ENCODE peak calls at places on chromosomes 4 and X, in ten cellular contexts. One of them, this sample, is unnamed.

GRCh38 chr4:13905543-13905942 is 278.0 kb upstream of the BOD1L1 start:
- DNase-seq in glutamatergic neuron: no peak
- DNase-seq in left lung: no peak
- DNase-seq in activated B cell treated with CpG ODN at 0.5 μM for 24 hours: no peak
- DNase-seq in mammary epithelial cell: no peak
- DNase-seq in sigmoid colon: no peak
- DNase-seq in B cell: no peak
- DNase-seq in AG04450: peak
- DNase-seq in ovary: no peak
- DNase-seq in GM12878: no peak
- DNase-seq in this sample: no peak

GRCh38 chr4:8547108-8547911 is 32.9 kb upstream of the GPR78 start:
- DNase-seq in activated B cell treated with CpG ODN at 0.5 μM for 24 hours: no peak
- DNase-seq in mammary epithelial cell: peak
- DNase-seq in B cell: no peak
- DNase-seq in GM12878: no peak
- DNase-seq in ovary: peak
- DNase-seq in glutamatergic neuron: no peak
- DNase-seq in left lung: no peak
- DNase-seq in AG04450: no peak
- DNase-seq in sigmoid colon: no peak
- DNase-seq in this sample: no peak

GRCh38 chrX:153874091-153874365 is 11.9 kb downstream of the L1CAM start:
- DNase-seq in sigmoid colon: no peak
- DNase-seq in glutamatergic neuron: no peak
- DNase-seq in left lung: no peak
- DNase-seq in B cell: no peak
- DNase-seq in AG04450: no peak
- DNase-seq in mammary epithelial cell: no peak
- DNase-seq in activated B cell treated with CpG ODN at 0.5 μM for 24 hours: no peak
- DNase-seq in GM12878: no peak
- DNase-seq in ovary: no peak
- DNase-seq in this sample: no peak

GRCh38 chrX:68018248-68019203 is 414.8 kb downstream of the OPHN1 start:
- DNase-seq in AG04450: no peak
- DNase-seq in mammary epithelial cell: peak
- DNase-seq in ovary: no peak
- DNase-seq in sigmoid colon: no peak
- DNase-seq in left lung: peak
- DNase-seq in glutamatergic neuron: peak
- DNase-seq in activated B cell treated with CpG ODN at 0.5 μM for 24 hours: no peak
- DNase-seq in B cell: no peak
- DNase-seq in GM12878: no peak
- DNase-seq in this sample: no peak

GRCh38 chrX:108044554-108045256 is at the start of gene VSIG1:
- DNase-seq in GM12878: no peak
- DNase-seq in ovary: no peak
- DNase-seq in sigmoid colon: no peak
- DNase-seq in activated B cell treated with CpG ODN at 0.5 μM for 24 hours: no peak
- DNase-seq in B cell: no peak
- DNase-seq in mammary epithelial cell: no peak
- DNase-seq in glutamatergic neuron: no peak
- DNase-seq in left lung: no peak
- DNase-seq in AG04450: no peak
- DNase-seq in this sample: no peak

GRCh38 chrX:44974462-44974861 is 101.5 kb downstream of the KDM6A start:
- DNase-seq in activated B cell treated with CpG ODN at 0.5 μM for 24 hours: no peak
- DNase-seq in AG04450: no peak
- DNase-seq in ovary: no peak
- DNase-seq in B cell: no peak
- DNase-seq in left lung: no peak
- DNase-seq in glutamatergic neuron: no peak
- DNase-seq in GM12878: no peak
- DNase-seq in sigmoid colon: no peak
- DNase-seq in mammary epithelial cell: peak
- DNase-seq in this sample: no peak

GRCh38 chr4:63524764-63525163 is 884.5 kb downstream of the TECRL start:
- DNase-seq in AG04450: no peak
- DNase-seq in mammary epithelial cell: no peak
- DNase-seq in left lung: no peak
- DNase-seq in GM12878: no peak
- DNase-seq in activated B cell treated with CpG ODN at 0.5 μM for 24 hours: no peak
- DNase-seq in B cell: no peak
- DNase-seq in glutamatergic neuron: no peak
- DNase-seq in sigmoid colon: no peak
- DNase-seq in ovary: no peak
- DNase-seq in this sample: no peak

GRCh38 chrX:19677121-19677520 is 161.8 kb upstream of the MAP3K15 start:
- DNase-seq in sigmoid colon: no peak
- DNase-seq in AG04450: no peak
- DNase-seq in B cell: no peak
- DNase-seq in GM12878: no peak
- DNase-seq in left lung: no peak
- DNase-seq in ovary: no peak
- DNase-seq in glutamatergic neuron: no peak
- DNase-seq in mammary epithelial cell: peak
- DNase-seq in activated B cell treated with CpG ODN at 0.5 μM for 24 hours: no peak
- DNase-seq in this sample: no peak

GRCh38 chrX:144259054-144259453 is 375.2 kb downstream of the UBE2NL start:
- DNase-seq in sigmoid colon: no peak
- DNase-seq in GM12878: no peak
- DNase-seq in left lung: no peak
- DNase-seq in activated B cell treated with CpG ODN at 0.5 μM for 24 hours: no peak
- DNase-seq in ovary: no peak
- DNase-seq in AG04450: no peak
- DNase-seq in glutamatergic neuron: no peak
- DNase-seq in mammary epithelial cell: no peak
- DNase-seq in B cell: no peak
- DNase-seq in this sample: no peak

GRCh38 chrX:118935352-118935751 is 39.1 kb upstream of the LONRF3 start:
- DNase-seq in glutamatergic neuron: no peak
- DNase-seq in sigmoid colon: no peak
- DNase-seq in GM12878: no peak
- DNase-seq in AG04450: no peak
- DNase-seq in ovary: no peak
- DNase-seq in B cell: no peak
- DNase-seq in mammary epithelial cell: no peak
- DNase-seq in left lung: no peak
- DNase-seq in activated B cell treated with CpG ODN at 0.5 μM for 24 hours: no peak
- DNase-seq in this sample: no peak

GRCh38 chr4:18698119-18698883 is 676.7 kb upstream of the LCORL start:
- DNase-seq in B cell: no peak
- DNase-seq in activated B cell treated with CpG ODN at 0.5 μM for 24 hours: no peak
- DNase-seq in AG04450: no peak
- DNase-seq in left lung: no peak
- DNase-seq in mammary epithelial cell: no peak
- DNase-seq in GM12878: no peak
- DNase-seq in glutamatergic neuron: no peak
- DNase-seq in ovary: no peak
- DNase-seq in sigmoid colon: no peak
- DNase-seq in this sample: no peak

GRCh38 chrX:132187451-132187850 is 31.8 kb downstream of the RAP2C start:
- DNase-seq in AG04450: no peak
- DNase-seq in ovary: no peak
- DNase-seq in sigmoid colon: no peak
- DNase-seq in B cell: no peak
- DNase-seq in GM12878: no peak
- DNase-seq in glutamatergic neuron: no peak
- DNase-seq in mammary epithelial cell: no peak
- DNase-seq in left lung: no peak
- DNase-seq in activated B cell treated with CpG ODN at 0.5 μM for 24 hours: no peak
- DNase-seq in this sample: no peak

GRCh38 chr4:124941267-124941666 is 228.7 kb upstream of the ANKRD50 start:
- DNase-seq in ovary: no peak
- DNase-seq in activated B cell treated with CpG ODN at 0.5 μM for 24 hours: no peak
- DNase-seq in mammary epithelial cell: peak
- DNase-seq in AG04450: no peak
- DNase-seq in B cell: no peak
- DNase-seq in left lung: no peak
- DNase-seq in GM12878: no peak
- DNase-seq in sigmoid colon: no peak
- DNase-seq in glutamatergic neuron: no peak
- DNase-seq in this sample: no peak

GRCh38 chr4:55321707-55322264 is 24.3 kb upstream of the SRD5A3 start:
- DNase-seq in ovary: peak
- DNase-seq in GM12878: peak
- DNase-seq in sigmoid colon: peak
- DNase-seq in activated B cell treated with CpG ODN at 0.5 μM for 24 hours: no peak
- DNase-seq in mammary epithelial cell: peak
- DNase-seq in B cell: peak
- DNase-seq in glutamatergic neuron: peak
- DNase-seq in AG04450: no peak
- DNase-seq in left lung: no peak
- DNase-seq in this sample: peak

GRCh38 chrX:100648601-100649417 is 4.8 kb downstream of the SRPX2 start:
- DNase-seq in AG04450: peak
- DNase-seq in activated B cell treated with CpG ODN at 0.5 μM for 24 hours: no peak
- DNase-seq in GM12878: no peak
- DNase-seq in mammary epithelial cell: no peak
- DNase-seq in B cell: no peak
- DNase-seq in left lung: no peak
- DNase-seq in glutamatergic neuron: no peak
- DNase-seq in ovary: peak
- DNase-seq in sigmoid colon: no peak
- DNase-seq in this sample: no peak

GRCh38 chrX:150688911-150689451 is 4.2 kb upstream of the MTMR1 start:
- DNase-seq in left lung: no peak
- DNase-seq in GM12878: no peak
- DNase-seq in B cell: no peak
- DNase-seq in mammary epithelial cell: peak
- DNase-seq in AG04450: peak
- DNase-seq in activated B cell treated with CpG ODN at 0.5 μM for 24 hours: no peak
- DNase-seq in sigmoid colon: no peak
- DNase-seq in ovary: no peak
- DNase-seq in glutamatergic neuron: no peak
- DNase-seq in this sample: no peak

GRCh38 chrX:100625985-100626491 is 10.6 kb downstream of the TSPAN6 start:
- DNase-seq in sigmoid colon: no peak
- DNase-seq in mammary epithelial cell: no peak
- DNase-seq in ovary: no peak
- DNase-seq in left lung: no peak
- DNase-seq in activated B cell treated with CpG ODN at 0.5 μM for 24 hours: no peak
- DNase-seq in glutamatergic neuron: no peak
- DNase-seq in GM12878: peak
- DNase-seq in B cell: peak
- DNase-seq in AG04450: no peak
- DNase-seq in this sample: no peak

GRCh38 chrX:21438792-21439191 is 64.6 kb downstream of the CNKSR2 start:
- DNase-seq in glutamatergic neuron: no peak
- DNase-seq in AG04450: no peak
- DNase-seq in left lung: no peak
- DNase-seq in ovary: no peak
- DNase-seq in sigmoid colon: no peak
- DNase-seq in activated B cell treated with CpG ODN at 0.5 μM for 24 hours: no peak
- DNase-seq in mammary epithelial cell: no peak
- DNase-seq in B cell: peak
- DNase-seq in GM12878: peak
- DNase-seq in this sample: no peak

GRCh38 chr4:123856689-123857545 is 460.3 kb downstream of the SPRY1 start:
- DNase-seq in B cell: no peak
- DNase-seq in activated B cell treated with CpG ODN at 0.5 μM for 24 hours: no peak
- DNase-seq in ovary: peak
- DNase-seq in mammary epithelial cell: no peak
- DNase-seq in glutamatergic neuron: peak
- DNase-seq in AG04450: no peak
- DNase-seq in GM12878: no peak
- DNase-seq in left lung: no peak
- DNase-seq in sigmoid colon: no peak
- DNase-seq in this sample: no peak
- TF ChIP-seq CTCF in B cell: no peak
- TF ChIP-seq CTCF in activated B cell treated with CpG ODN at 0.5 μM for 24 hours: no peak
- TF ChIP-seq CTCF in ovary: peak
- TF ChIP-seq CTCF in mammary epithelial cell: no peak
- TF ChIP-seq CTCF in glutamatergic neuron: no peak
- TF ChIP-seq CTCF in AG04450: peak
- TF ChIP-seq CTCF in GM12878: no peak
- TF ChIP-seq CTCF in left lung: no peak
- TF ChIP-seq CTCF in sigmoid colon: no peak
- TF ChIP-seq CTCF in this sample: no peak

DNA sequence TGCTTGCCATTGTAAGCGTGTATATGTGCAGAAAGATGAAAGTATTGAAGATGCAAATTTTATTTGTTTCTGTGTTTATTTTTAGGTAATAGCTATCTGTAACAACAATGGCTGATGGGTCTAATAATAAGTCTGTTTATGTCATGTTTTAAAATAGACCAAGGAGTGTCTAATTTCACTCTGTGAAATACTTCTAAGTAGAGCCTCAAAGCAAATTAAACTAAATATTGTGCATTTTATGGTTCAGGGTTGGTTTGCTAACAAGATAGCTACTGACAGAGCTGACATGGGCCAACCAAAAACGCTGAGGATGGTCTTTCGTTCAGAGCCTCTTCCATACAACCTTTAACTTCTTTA is 437.6 kb upstream of the CTSO start:
- DNase-seq in GM12878: no peak
- DNase-seq in glutamatergic neuron: no peak
- DNase-seq in left lung: no peak
- DNase-seq in sigmoid colon: no peak
- DNase-seq in mammary epithelial cell: no peak
- DNase-seq in AG04450: no peak
- DNase-seq in B cell: no peak
- DNase-seq in activated B cell treated with CpG ODN at 0.5 μM for 24 hours: no peak
- DNase-seq in ovary: no peak
- DNase-seq in this sample: no peak
- TF ChIP-seq CTCF in GM12878: no peak
- TF ChIP-seq CTCF in glutamatergic neuron: no peak
- TF ChIP-seq CTCF in left lung: no peak
- TF ChIP-seq CTCF in sigmoid colon: no peak
- TF ChIP-seq CTCF in mammary epithelial cell: no peak
- TF ChIP-seq CTCF in AG04450: no peak
- TF ChIP-seq CTCF in B cell: no peak
- TF ChIP-seq CTCF in activated B cell treated with CpG ODN at 0.5 μM for 24 hours: no peak
- TF ChIP-seq CTCF in ovary: no peak
- TF ChIP-seq CTCF in this sample: no peak

DNA sequence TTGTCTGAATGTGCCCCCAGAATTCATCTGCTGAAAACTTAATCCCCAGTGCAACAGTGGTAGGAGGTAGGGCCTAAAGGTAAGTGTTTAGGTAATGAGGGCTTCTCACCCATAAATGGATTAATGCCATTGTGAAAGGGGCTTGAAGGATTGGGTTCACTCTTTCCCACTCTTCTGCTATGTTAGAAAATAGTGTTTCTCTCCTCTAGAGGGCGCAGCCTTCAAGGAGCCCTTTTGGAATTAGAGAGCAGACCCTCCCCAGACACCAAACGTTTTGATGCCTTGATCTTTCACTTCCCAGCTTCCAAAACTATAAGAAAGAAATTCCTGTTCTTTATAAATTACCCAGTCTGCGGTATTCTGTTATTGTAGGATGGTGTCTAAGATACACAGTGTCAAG is 706.4 kb downstream of the SMARCA1 start:
- DNase-seq in ovary: no peak
- DNase-seq in glutamatergic neuron: no peak
- DNase-seq in B cell: no peak
- DNase-seq in GM12878: no peak
- DNase-seq in left lung: no peak
- DNase-seq in mammary epithelial cell: no peak
- DNase-seq in activated B cell treated with CpG ODN at 0.5 μM for 24 hours: no peak
- DNase-seq in sigmoid colon: no peak
- DNase-seq in AG04450: no peak
- DNase-seq in this sample: no peak
- TF ChIP-seq CTCF in ovary: no peak
- TF ChIP-seq CTCF in glutamatergic neuron: peak
- TF ChIP-seq CTCF in B cell: no peak
- TF ChIP-seq CTCF in GM12878: peak
- TF ChIP-seq CTCF in left lung: no peak
- TF ChIP-seq CTCF in mammary epithelial cell: peak
- TF ChIP-seq CTCF in activated B cell treated with CpG ODN at 0.5 μM for 24 hours: no peak
- TF ChIP-seq CTCF in sigmoid colon: no peak
- TF ChIP-seq CTCF in AG04450: no peak
- TF ChIP-seq CTCF in this sample: no peak

GRCh38 chr4:11463707-11464106 is 35.0 kb upstream of the HS3ST1 start:
- DNase-seq in glutamatergic neuron: no peak
- DNase-seq in ovary: no peak
- DNase-seq in B cell: no peak
- DNase-seq in mammary epithelial cell: no peak
- DNase-seq in left lung: no peak
- DNase-seq in sigmoid colon: no peak
- DNase-seq in activated B cell treated with CpG ODN at 0.5 μM for 24 hours: no peak
- DNase-seq in AG04450: no peak
- DNase-seq in GM12878: no peak
- DNase-seq in this sample: no peak
- TF ChIP-seq CTCF in glutamatergic neuron: no peak
- TF ChIP-seq CTCF in ovary: no peak
- TF ChIP-seq CTCF in B cell: no peak
- TF ChIP-seq CTCF in mammary epithelial cell: no peak
- TF ChIP-seq CTCF in left lung: no peak
- TF ChIP-seq CTCF in sigmoid colon: no peak
- TF ChIP-seq CTCF in activated B cell treated with CpG ODN at 0.5 μM for 24 hours: no peak
- TF ChIP-seq CTCF in AG04450: no peak
- TF ChIP-seq CTCF in GM12878: no peak
- TF ChIP-seq CTCF in this sample: no peak

This sample was measured in mesothelial cell of epicardium.